ENCODE peak calls at places on chromosome 20, in five cellular contexts. One of them, this sample, is unnamed. For H3K9me3, the result is how much of the 10 kb centered on the place peaks cover.

GRCh38 chr20:52493177-52493711 is 301.7 kb upstream of the ZFP64 start:
- DNase-seq in mammary epithelial cell: no peak
- DNase-seq in ascending aorta: no peak
- DNase-seq in aorta: no peak
- DNase-seq in lung: no peak
- DNase-seq in this sample: no peak

GRCh38 chr20:60695223-60695622 is 556.8 kb upstream of the CDH4 start:
- DNase-seq in mammary epithelial cell: peak
- DNase-seq in ascending aorta: no peak
- DNase-seq in aorta: no peak
- DNase-seq in lung: no peak
- DNase-seq in this sample: peak

GRCh38 chr20:34549291-34549928 is 9.1 kb upstream of the MAP1LC3A start:
- DNase-seq in mammary epithelial cell: peak
- DNase-seq in ascending aorta: no peak
- DNase-seq in aorta: no peak
- DNase-seq in lung: peak
- DNase-seq in this sample: no peak

GRCh38 chr20:58690851-58691250 is 1.7 kb upstream of the NPEPL1 start:
- DNase-seq in mammary epithelial cell: no peak
- DNase-seq in ascending aorta: no peak
- DNase-seq in aorta: peak
- DNase-seq in lung: no peak
- DNase-seq in this sample: no peak

GRCh38 chr20:61053487-61054277 is 198.4 kb upstream of the CDH4 start:
- DNase-seq in mammary epithelial cell: no peak
- DNase-seq in ascending aorta: no peak
- DNase-seq in aorta: no peak
- DNase-seq in lung: no peak
- DNase-seq in this sample: no peak

GRCh38 chr20:44780226-44780625 is 30.1 kb downstream of the RIMS4 start:
- DNase-seq in mammary epithelial cell: peak
- DNase-seq in ascending aorta: no peak
- DNase-seq in aorta: peak
- DNase-seq in lung: no peak
- DNase-seq in this sample: peak

GRCh38 chr20:34850969-34851368 is 21.7 kb downstream of the GGT7 start:
- DNase-seq in mammary epithelial cell: no peak
- DNase-seq in ascending aorta: no peak
- DNase-seq in aorta: peak
- DNase-seq in lung: no peak
- DNase-seq in this sample: no peak

GRCh38 chr20:5448449-5449118 is 131.8 kb upstream of the PROKR2 start:
- DNase-seq in mammary epithelial cell: peak
- DNase-seq in ascending aorta: no peak
- DNase-seq in aorta: no peak
- DNase-seq in lung: peak
- DNase-seq in this sample: peak

GRCh38 chr20:6265204-6265904 is 142.5 kb upstream of the FERMT1 start:
- DNase-seq in mammary epithelial cell: peak
- DNase-seq in ascending aorta: no peak
- DNase-seq in aorta: no peak
- DNase-seq in lung: no peak
- DNase-seq in this sample: peak

GRCh38 chr20:50085481-50086365 is 27.2 kb downstream of the UBE2V1 start:
- DNase-seq in mammary epithelial cell: peak
- DNase-seq in ascending aorta: peak
- DNase-seq in aorta: no peak
- DNase-seq in lung: peak
- DNase-seq in this sample: peak

GRCh38 chr20:36162272-36162966 is 7.9 kb downstream of the EPB41L1 start:
- DNase-seq in mammary epithelial cell: no peak
- DNase-seq in ascending aorta: no peak
- DNase-seq in aorta: no peak
- DNase-seq in lung: no peak
- DNase-seq in this sample: no peak

GRCh38 chr20:11229772-11230171 is 556.0 kb upstream of the JAG1 start:
- DNase-seq in mammary epithelial cell: peak
- DNase-seq in ascending aorta: peak
- DNase-seq in aorta: peak
- DNase-seq in lung: peak
- DNase-seq in this sample: peak

GRCh38 chr20:40265872-40266533 is 423.0 kb downstream of the MAFB start:
- DNase-seq in mammary epithelial cell: peak
- DNase-seq in ascending aorta: no peak
- DNase-seq in aorta: no peak
- DNase-seq in lung: peak
- DNase-seq in this sample: peak

GRCh38 chr20:49742948-49743347 is 29.3 kb upstream of the B4GALT5 start:
- DNase-seq in mammary epithelial cell: no peak
- DNase-seq in ascending aorta: no peak
- DNase-seq in aorta: no peak
- DNase-seq in lung: no peak
- DNase-seq in this sample: no peak

GRCh38 chr20:19995220-19995863 is 21.8 kb upstream of the NAA20 start:
- DNase-seq in mammary epithelial cell: no peak
- DNase-seq in ascending aorta: no peak
- DNase-seq in aorta: no peak
- DNase-seq in lung: no peak
- DNase-seq in this sample: peak

GRCh38 chr20:10658876-10659632 is 14.7 kb downstream of the JAG1 start:
- DNase-seq in mammary epithelial cell: no peak
- DNase-seq in ascending aorta: peak
- DNase-seq in aorta: no peak
- DNase-seq in lung: no peak
- DNase-seq in this sample: no peak

GRCh38 chr20:9156529-9157280 is 87.8 kb downstream of the PLCB4 start:
- DNase-seq in mammary epithelial cell: no peak
- DNase-seq in ascending aorta: no peak
- DNase-seq in aorta: no peak
- DNase-seq in lung: no peak
- DNase-seq in this sample: no peak

DNA sequence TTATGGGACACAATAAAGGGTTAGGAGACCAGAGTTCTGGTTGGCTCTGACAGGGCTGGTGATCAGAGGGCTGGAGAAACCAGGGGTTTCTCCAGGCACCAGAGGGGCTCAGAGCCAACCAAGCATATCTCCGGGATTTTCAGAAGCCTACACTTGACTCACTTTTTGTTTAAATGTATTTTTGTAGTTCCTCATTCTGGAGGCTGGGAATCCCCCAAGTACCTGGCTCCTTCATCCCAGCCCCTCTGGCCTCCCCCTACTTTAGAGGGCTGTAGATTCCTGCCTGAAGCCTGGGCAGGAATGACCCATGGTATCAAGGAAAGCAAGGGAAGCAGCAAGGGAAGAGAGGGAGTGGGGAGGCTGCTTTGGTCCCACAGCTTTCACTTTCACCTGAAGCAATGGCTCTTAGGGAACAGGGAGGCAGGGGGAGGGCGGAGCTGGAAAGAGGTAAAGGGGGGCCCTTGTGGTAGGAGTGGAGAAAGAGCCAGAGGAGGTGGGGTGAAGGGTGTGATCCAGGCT is 973 bp downstream of the CD40 start:
- DNase-seq in mammary epithelial cell: no peak
- DNase-seq in ascending aorta: no peak
- DNase-seq in aorta: peak
- DNase-seq in lung: no peak
- DNase-seq in this sample: no peak
- H3K4me3 ChIP-seq in mammary epithelial cell: peak
- H3K4me3 ChIP-seq in ascending aorta: peak
- H3K4me3 ChIP-seq in aorta: no peak
- H3K4me3 ChIP-seq in lung: no peak
- H3K4me3 ChIP-seq in this sample: no peak

GRCh38 chr20:56229821-56230220 is 18.7 kb upstream of the MC3R start:
- DNase-seq in mammary epithelial cell: no peak
- DNase-seq in ascending aorta: no peak
- DNase-seq in aorta: no peak
- DNase-seq in lung: no peak
- DNase-seq in this sample: no peak
- H3K9me3 ChIP-seq in mammary epithelial cell: under half
- H3K9me3 ChIP-seq in ascending aorta: under half
- H3K9me3 ChIP-seq in aorta: under half
- H3K9me3 ChIP-seq in lung: under half
- H3K9me3 ChIP-seq in this sample: under half

DNA sequence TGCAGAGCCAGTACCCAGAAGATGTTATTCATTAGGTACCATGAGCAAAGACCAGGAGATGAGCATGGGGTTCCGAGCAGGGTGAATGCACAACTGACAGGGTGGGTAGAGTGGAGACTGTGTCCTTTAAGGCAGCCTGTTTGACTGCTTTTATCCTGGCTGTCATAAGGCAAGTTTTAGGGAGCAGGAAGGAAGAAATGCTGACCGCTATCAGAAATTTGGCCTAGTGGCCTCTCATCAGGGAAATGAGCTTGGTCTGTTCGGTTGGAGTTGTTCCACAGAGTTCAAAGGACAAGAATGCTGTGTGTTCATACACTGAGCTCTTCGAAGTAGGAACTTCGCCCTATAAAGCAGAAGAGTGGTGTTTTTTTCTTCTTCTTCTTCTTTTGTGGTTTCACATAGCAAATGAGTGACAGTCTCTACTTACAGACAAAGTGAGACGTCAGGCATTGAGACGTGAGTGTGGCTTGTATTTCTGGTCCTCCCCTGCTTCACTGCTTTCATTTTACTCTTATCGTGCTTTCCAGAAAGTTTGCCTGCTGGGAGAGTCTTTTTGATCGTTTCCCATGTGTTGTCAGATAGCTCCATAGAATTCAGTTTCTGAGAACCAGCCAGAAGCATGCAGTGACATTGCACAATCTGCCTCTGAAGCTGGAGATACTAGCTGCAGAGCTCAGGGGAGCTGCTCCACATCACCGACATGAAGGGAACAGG is at the start of gene CASS4:
- DNase-seq in mammary epithelial cell: no peak
- DNase-seq in ascending aorta: no peak
- DNase-seq in aorta: no peak
- DNase-seq in lung: no peak
- DNase-seq in this sample: no peak
- H3K4me3 ChIP-seq in mammary epithelial cell: no peak
- H3K4me3 ChIP-seq in ascending aorta: peak
- H3K4me3 ChIP-seq in aorta: no peak
- H3K4me3 ChIP-seq in lung: peak
- H3K4me3 ChIP-seq in this sample: no peak

DNA sequence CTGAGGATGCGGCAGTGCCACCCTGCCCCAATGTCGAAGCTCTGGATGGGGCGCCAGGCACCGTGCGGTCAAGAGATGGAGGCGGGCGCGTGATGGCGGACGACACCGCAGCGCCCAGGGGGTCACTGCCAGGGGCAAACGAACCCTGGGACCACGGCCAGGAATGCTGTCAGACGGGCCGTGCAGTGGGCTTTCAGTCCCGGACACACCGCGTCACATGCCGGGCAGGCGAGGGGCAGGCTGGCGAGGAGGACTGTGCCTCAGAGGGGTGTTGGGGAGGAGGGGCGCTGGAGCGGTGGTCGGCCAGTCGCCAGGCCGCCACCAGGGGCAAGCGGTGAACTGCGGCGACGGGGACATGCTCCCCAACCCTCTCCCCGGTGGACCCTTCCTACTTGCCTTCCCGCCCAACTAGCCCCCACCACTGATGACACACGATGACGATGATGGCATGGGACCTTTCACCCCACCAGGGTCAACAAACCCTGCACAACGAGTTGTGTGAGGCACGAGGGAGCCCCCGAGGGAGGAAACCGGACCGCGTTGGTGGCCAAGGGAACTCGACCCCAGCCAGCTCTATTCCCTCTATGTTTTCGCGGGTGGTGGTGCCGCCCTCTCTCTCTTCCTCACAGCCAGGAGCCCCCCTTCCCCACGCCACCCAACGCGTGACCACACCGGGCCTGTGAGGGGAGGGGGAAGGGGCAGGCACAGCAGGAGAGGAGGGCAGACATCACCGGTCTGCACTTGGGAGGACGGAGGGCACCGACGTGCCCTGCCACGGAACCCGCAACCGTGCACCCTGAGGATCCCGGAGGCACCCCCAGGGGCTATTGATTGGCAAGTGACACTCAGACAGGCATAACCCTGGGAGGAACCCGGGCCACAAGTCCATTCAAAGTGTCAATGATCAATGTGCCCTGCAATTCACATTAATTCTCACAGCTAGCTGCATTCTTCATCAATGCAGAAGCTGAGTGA is 1960.9 kb upstream of the DEFB115 start:
- DNase-seq in mammary epithelial cell: no peak
- DNase-seq in ascending aorta: no peak
- DNase-seq in aorta: no peak
- DNase-seq in lung: no peak
- DNase-seq in this sample: no peak
- H3K9me3 ChIP-seq in mammary epithelial cell: under half
- H3K9me3 ChIP-seq in ascending aorta: under half
- H3K9me3 ChIP-seq in aorta: under half
- H3K9me3 ChIP-seq in lung: under half
- H3K9me3 ChIP-seq in this sample: under half

DNA sequence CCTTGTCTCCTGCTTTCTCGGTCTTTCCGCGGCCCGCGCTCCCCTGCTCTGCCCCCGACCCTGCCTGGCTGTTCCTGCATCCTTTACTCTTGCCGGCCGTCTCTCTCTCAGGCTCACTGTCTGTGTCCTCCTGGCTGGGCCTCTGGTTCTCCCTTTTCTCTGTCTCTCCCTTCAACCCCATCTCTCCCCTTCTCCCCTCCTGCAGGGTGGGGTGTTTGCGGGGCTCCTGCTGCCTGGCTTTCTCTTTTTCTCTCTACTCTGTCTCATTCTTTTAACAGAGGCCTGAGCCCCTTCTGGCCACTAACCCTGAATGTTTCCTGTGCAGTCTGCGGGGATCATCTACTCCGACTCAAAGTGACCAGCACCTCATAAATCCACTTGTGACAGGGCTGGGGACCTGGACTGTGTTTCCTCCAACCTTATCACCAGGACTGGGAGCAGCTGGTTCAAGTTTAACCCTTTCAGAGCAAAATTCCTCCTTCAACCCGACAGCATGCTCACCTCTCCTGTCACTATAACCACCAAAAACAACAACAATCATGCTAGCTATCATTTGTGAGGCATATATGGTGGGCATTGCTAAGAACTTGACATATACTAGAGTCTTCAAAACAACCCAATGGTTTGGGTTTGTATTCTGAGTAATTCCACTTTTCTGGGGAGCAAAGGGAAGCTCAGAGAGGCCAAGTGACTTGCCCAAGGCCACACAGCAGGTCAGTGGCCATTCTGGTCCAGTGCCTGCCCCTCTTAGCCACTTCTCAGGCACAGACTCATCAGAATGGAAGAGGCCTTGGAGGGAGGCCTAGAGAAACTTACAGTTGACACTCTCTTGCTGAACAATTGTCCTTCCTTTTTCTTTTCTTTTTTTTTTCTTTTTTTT is 811 bp upstream of the RSPO4 start:
- DNase-seq in mammary epithelial cell: no peak
- DNase-seq in ascending aorta: no peak
- DNase-seq in aorta: no peak
- DNase-seq in lung: no peak
- DNase-seq in this sample: no peak
- H3K4me3 ChIP-seq in mammary epithelial cell: no peak
- H3K4me3 ChIP-seq in ascending aorta: no peak
- H3K4me3 ChIP-seq in aorta: no peak
- H3K4me3 ChIP-seq in lung: no peak
- H3K4me3 ChIP-seq in this sample: peak

DNA sequence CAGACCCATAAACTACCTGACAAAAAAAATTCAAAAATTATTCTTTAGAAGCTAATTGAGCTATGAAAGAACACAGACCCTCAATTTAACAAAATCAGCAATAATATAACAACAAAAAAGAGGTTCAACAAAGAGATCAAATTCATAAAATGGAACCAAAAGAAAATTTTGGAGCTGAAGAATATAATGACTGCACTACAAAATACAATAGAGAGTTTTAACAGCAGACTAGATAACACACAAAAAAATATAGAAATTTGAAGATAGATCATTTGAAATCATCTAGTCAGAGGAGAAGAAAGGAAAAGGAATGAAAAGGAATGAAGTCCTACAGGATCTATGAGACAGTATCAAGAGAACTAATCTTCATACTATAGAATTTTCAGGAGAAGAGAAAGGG is 422.1 kb downstream of the PAX1 start:
- DNase-seq in mammary epithelial cell: no peak
- DNase-seq in ascending aorta: no peak
- DNase-seq in aorta: no peak
- DNase-seq in lung: no peak
- DNase-seq in this sample: no peak
- H3K9me3 ChIP-seq in mammary epithelial cell: under half
- H3K9me3 ChIP-seq in ascending aorta: under half
- H3K9me3 ChIP-seq in aorta: under half
- H3K9me3 ChIP-seq in lung: under half
- H3K9me3 ChIP-seq in this sample: under half

This sample was measured in MG63.